ENCODE peak calls at places on chromosomes 12 and 14, in seven cellular contexts. One of them, this sample, is unnamed.

GRCh38 chr14:59176764-59177163 is 11.7 kb upstream of the DAAM1 start:
- DNase-seq in AML-193: no peak
- DNase-seq in activated naive CD4-positive, alpha-beta T cell treated with Interleukin-2 at 50 U/mL for 16 hours: no peak
- DNase-seq in GM03348: no peak
- DNase-seq in nucleus accumbens: no peak
- DNase-seq in Kasumi-1: no peak
- DNase-seq in breast epithelium: no peak
- DNase-seq in this sample: no peak

GRCh38 chr12:57342207-57342691 is 88.6 kb downstream of the R3HDM2 start:
- DNase-seq in nucleus accumbens: peak; percentile 33
- DNase-seq in activated naive CD4-positive, alpha-beta T cell treated with Interleukin-2 at 50 U/mL for 16 hours: no peak
- DNase-seq in AML-193: no peak
- DNase-seq in GM03348: peak; percentile 16
- DNase-seq in breast epithelium: no peak
- DNase-seq in Kasumi-1: peak; percentile 32
- DNase-seq in this sample: peak; percentile 21

GRCh38 chr14:104219731-104220224 is 81.4 kb downstream of the KIF26A start:
- DNase-seq in GM03348: no peak
- DNase-seq in nucleus accumbens: no peak
- DNase-seq in Kasumi-1: no peak
- DNase-seq in AML-193: no peak
- DNase-seq in activated naive CD4-positive, alpha-beta T cell treated with Interleukin-2 at 50 U/mL for 16 hours: no peak
- DNase-seq in breast epithelium: no peak
- DNase-seq in this sample: no peak

GRCh38 chr14:36626150-36626549 is 35.5 kb upstream of the PAX9 start:
- DNase-seq in nucleus accumbens: no peak
- DNase-seq in activated naive CD4-positive, alpha-beta T cell treated with Interleukin-2 at 50 U/mL for 16 hours: no peak
- DNase-seq in AML-193: no peak
- DNase-seq in GM03348: no peak
- DNase-seq in breast epithelium: no peak
- DNase-seq in Kasumi-1: no peak
- DNase-seq in this sample: no peak

GRCh38 chr12:107092669-107093546 is 441 bp downstream of the CRY1 start:
- DNase-seq in nucleus accumbens: peak; percentile 39
- DNase-seq in AML-193: no peak
- DNase-seq in activated naive CD4-positive, alpha-beta T cell treated with Interleukin-2 at 50 U/mL for 16 hours: peak; percentile 81
- DNase-seq in breast epithelium: peak; percentile 40
- DNase-seq in GM03348: no peak
- DNase-seq in Kasumi-1: peak; percentile 25
- DNase-seq in this sample: no peak

GRCh38 chr14:90567991-90568390 is 171.2 kb downstream of the CALM1 start:
- DNase-seq in AML-193: no peak
- DNase-seq in GM03348: no peak
- DNase-seq in breast epithelium: no peak
- DNase-seq in nucleus accumbens: peak; percentile 42
- DNase-seq in Kasumi-1: no peak
- DNase-seq in activated naive CD4-positive, alpha-beta T cell treated with Interleukin-2 at 50 U/mL for 16 hours: no peak
- DNase-seq in this sample: no peak

GRCh38 chr12:56046027-56046780 is 4.5 kb downstream of the RPS26 start:
- DNase-seq in GM03348: no peak
- DNase-seq in AML-193: no peak
- DNase-seq in breast epithelium: no peak
- DNase-seq in Kasumi-1: no peak
- DNase-seq in nucleus accumbens: no peak
- DNase-seq in activated naive CD4-positive, alpha-beta T cell treated with Interleukin-2 at 50 U/mL for 16 hours: no peak
- DNase-seq in this sample: peak; percentile 22

GRCh38 chr14:68512088-68512487 is 280.8 kb downstream of the ZFP36L1 start:
- DNase-seq in nucleus accumbens: no peak
- DNase-seq in activated naive CD4-positive, alpha-beta T cell treated with Interleukin-2 at 50 U/mL for 16 hours: no peak
- DNase-seq in breast epithelium: no peak
- DNase-seq in AML-193: no peak
- DNase-seq in GM03348: peak; percentile 57
- DNase-seq in Kasumi-1: no peak
- DNase-seq in this sample: no peak

GRCh38 chr12:39723831-39724230 is 104.2 kb upstream of the ABCD2 start:
- DNase-seq in breast epithelium: no peak
- DNase-seq in activated naive CD4-positive, alpha-beta T cell treated with Interleukin-2 at 50 U/mL for 16 hours: peak; percentile 3
- DNase-seq in nucleus accumbens: no peak
- DNase-seq in GM03348: peak; percentile 13
- DNase-seq in Kasumi-1: peak; percentile 80
- DNase-seq in AML-193: peak; percentile 23
- DNase-seq in this sample: peak; percentile 70